ENCODE peak calls at places on chromosomes 7 and 10, in nine cellular contexts. X is CD8-positive, alpha-beta memory T cell; L is hepatocyte; H is GM23338; Y is heart right ventricle; T is aorta; E is prostate gland; J is spleen; R is colonic mucosa. K is an unnamed sample.
A peak's percentile ranks its signal among the peaks of the same experiment; 100 is the strongest.

GRCh38 chr7:143388491-143389101 is 7.5 kb downstream of the ZYX start:
- DNase-seq in R (no peak), X (no peak), T (no peak), E (no peak), L (no peak), Y (no peak), H (peak; percentile 50), J (no peak), K (no peak)

GRCh38 chr10:76628801-76629200 is 1008.8 kb downstream of the KCNMA1 start:
- DNase-seq in X (no peak), L (no peak), E (no peak), J (no peak), T (no peak), H (no peak), R (no peak), Y (no peak), K (no peak)

GRCh38 chr10:56317603-56318002 is 43.5 kb downstream of the ZWINT start:
- DNase-seq in L (no peak), J (peak; percentile 63), T (peak; percentile 48), R (no peak), E (peak; percentile 89), Y (no peak), X (no peak), H (no peak), K (no peak)

GRCh38 chr10:124152781-124153600 is 59.6 kb upstream of the CHST15 start:
- DNase-seq in Y (peak; percentile 32), H (peak; percentile 23), R (peak; percentile 63), T (no peak), L (peak; percentile 75), X (no peak), J (peak; percentile 88), E (peak; percentile 54), K (peak; percentile 63)

GRCh38 chr7:138746073-138746472 is 44.9 kb upstream of the SVOPL start:
- DNase-seq in J (no peak), R (no peak), H (no peak), Y (no peak), E (no peak), L (no peak), X (no peak), T (no peak), K (no peak)

GRCh38 chr7:139713061-139713460 is 64.7 kb downstream of the HIPK2 start:
- DNase-seq in T (no peak), Y (no peak), X (no peak), R (no peak), L (no peak), E (no peak), J (no peak), H (no peak), K (no peak)

GRCh38 chr7:137635874-137636273 is 210.9 kb downstream of the DGKI start:
- DNase-seq in E (no peak), J (no peak), L (no peak), H (no peak), R (no peak), T (no peak), X (no peak), Y (no peak), K (no peak)

GRCh38 chr7:159143780-159144755 is 599 bp downstream of the VIPR2 start:
- DNase-seq in Y (peak; percentile 57), R (no peak), X (no peak), T (peak; percentile 86), L (peak; percentile 57), E (no peak), J (peak; percentile 74), H (peak; percentile 57), K (no peak)

GRCh38 chr10:93206652-93207051 is 133.0 kb downstream of the CYP26A1 start:
- DNase-seq in H (peak; percentile 78), T (no peak), X (no peak), E (no peak), L (no peak), J (no peak), R (no peak), Y (no peak), K (no peak)

GRCh38 chr10:100481462-100482081 is 18.8 kb downstream of the WNT8B start:
- DNase-seq in H (peak; percentile 92), L (peak; percentile 85), T (peak; percentile 91), J (peak; percentile 94), Y (peak; percentile 79), X (peak; percentile 75), R (peak; percentile 92), E (peak; percentile 86), K (peak; percentile 90)

GRCh38 chr7:55521543-55522267 is 50.6 kb downstream of the VOPP1 start:
- DNase-seq in R (peak; percentile 82), Y (no peak), J (no peak), T (no peak), X (no peak), E (no peak), L (no peak), H (peak; percentile 46), K (peak; percentile 49)

GRCh38 chr10:111475720-111476119 is 398.9 kb downstream of the ADRA2A start:
- DNase-seq in R (no peak), E (no peak), H (no peak), X (no peak), T (no peak), L (no peak), J (no peak), Y (no peak), K (no peak)

GRCh38 chr7:80206763-80207162 is 72.1 kb downstream of the GNAI1 start:
- DNase-seq in J (no peak), Y (no peak), R (no peak), L (no peak), E (no peak), T (no peak), H (no peak), X (no peak), K (no peak)

GRCh38 chr7:44735403-44736165 is 13.1 kb upstream of the ZMIZ2 start:
- DNase-seq in J (peak; percentile 10), L (no peak), H (no peak), R (no peak), E (no peak), T (no peak), Y (no peak), X (no peak), K (no peak)

GRCh38 chr7:84372712-84373111 is 178.1 kb upstream of the SEMA3A start:
- DNase-seq in L (no peak), H (no peak), J (no peak), R (no peak), Y (no peak), E (no peak), T (no peak), X (no peak), K (no peak)

GRCh38 chr7:42522227-42522991 is 285.4 kb upstream of the GLI3 start:
- DNase-seq in R (peak; percentile 24), H (peak; percentile 74), T (no peak), X (no peak), E (no peak), Y (no peak), L (peak; percentile 55), J (no peak), K (no peak)

DNA sequence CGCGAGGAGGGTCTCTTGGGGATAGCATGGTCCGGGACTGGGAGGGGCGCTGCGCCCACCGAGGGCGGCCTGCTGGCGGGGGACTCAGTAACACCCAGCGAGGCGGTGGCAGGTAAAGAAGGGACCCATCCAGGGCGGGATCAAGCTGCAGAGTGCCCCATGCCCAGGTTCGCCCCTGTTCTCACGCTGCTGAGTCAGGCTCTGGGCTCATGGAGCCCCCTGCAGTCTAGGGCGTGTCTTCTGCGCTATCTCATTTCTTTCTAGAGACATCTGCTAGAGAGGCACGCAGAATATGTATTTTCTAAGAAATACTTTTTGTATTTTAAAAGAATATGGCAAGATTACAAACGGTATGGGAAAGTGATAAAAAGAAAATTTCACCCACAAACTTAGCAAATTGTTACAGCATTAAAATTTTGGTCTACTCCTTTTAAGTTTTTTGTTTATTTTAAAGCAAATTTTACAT is 933 bp downstream of the EPDR1 start:
- DNase-seq in E (no peak), T (peak; percentile 76), X (no peak), L (peak; percentile 50), R (peak; percentile 38), Y (no peak), H (peak; percentile 65), J (no peak), K (peak; percentile 59)
- H3K27ac ChIP-seq in E (peak overlapping the region; percentile 88), T (peak overlapping the region; percentile 66), X (no peak overlapping the region), L (peak overlapping the region; percentile 37), R (peak overlapping the region; percentile 38), Y (peak overlapping the region; percentile 85), H (no peak overlapping the region), J (peak overlapping the region; percentile 83), K (peak overlapping the region; percentile 99)

DNA sequence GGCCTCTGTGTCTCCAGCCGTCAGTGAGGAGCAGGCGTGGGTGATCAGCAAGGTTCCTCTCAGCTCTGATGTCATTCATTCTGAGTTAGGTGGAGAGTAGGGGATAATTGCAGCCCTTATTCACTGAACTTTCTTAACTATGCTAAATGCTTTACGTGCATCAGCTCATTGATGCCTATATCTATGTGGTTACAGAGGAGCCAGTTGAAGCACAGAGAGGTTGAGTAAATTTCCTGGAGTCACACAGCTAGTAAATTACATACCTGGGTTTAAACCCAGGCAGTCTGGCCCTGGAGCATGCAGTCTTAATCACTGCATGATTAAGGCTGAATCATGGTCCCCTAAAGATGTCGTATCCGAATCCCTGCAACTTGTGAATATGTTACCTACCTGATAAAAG is 99.6 kb downstream of the GRK5 start:
- DNase-seq in L (no peak), X (no peak), E (no peak), Y (no peak), T (no peak), H (no peak), J (no peak), R (no peak), K (no peak)
- H3K4me1 ChIP-seq in L (peaks cover 24% of the 10 kb centered on the region), X (peaks cover 56% of the 10 kb centered on the region), E (no peaks in the 10 kb centered on the region), Y (peaks cover 17% of the 10 kb centered on the region), T (peaks cover 3% of the 10 kb centered on the region), H (no peaks in the 10 kb centered on the region), J (peaks cover 100% of the 10 kb centered on the region), R (no peaks in the 10 kb centered on the region), K (peaks cover 2% of the 10 kb centered on the region)

DNA sequence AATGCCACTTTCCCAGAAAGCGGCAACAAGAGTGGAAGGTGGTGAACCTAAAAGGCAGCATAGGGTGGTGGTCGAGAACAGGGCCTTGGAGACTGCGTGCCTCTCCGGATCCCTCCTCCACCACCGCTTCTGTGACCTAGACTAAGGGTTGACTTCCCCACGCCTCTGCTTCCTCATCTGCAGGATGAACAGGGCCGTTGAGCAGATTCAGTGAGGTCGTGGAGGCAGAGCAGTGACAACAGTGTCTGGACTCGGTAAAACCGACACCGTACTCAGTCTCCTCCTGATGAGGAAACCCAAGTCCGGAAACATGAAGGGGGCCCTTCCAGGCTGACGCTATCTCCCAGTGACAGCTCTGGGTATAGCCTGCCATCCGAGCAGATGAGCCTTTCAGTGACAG is 162.6 kb downstream of the CELF2 start:
- DNase-seq in J (peak; percentile 84), T (no peak), L (no peak), R (no peak), E (no peak), Y (no peak), H (no peak), X (peak; percentile 58), K (peak; percentile 30)
- H3K4me3 ChIP-seq in J (peak overlapping the region; percentile 24), T (no peak overlapping the region), L (no peak overlapping the region), R (no peak overlapping the region), E (no peak overlapping the region), Y (peak overlapping the region; percentile 26), H (no peak overlapping the region), X (peak overlapping the region; percentile 42), K (peak overlapping the region; percentile 21)

DNA sequence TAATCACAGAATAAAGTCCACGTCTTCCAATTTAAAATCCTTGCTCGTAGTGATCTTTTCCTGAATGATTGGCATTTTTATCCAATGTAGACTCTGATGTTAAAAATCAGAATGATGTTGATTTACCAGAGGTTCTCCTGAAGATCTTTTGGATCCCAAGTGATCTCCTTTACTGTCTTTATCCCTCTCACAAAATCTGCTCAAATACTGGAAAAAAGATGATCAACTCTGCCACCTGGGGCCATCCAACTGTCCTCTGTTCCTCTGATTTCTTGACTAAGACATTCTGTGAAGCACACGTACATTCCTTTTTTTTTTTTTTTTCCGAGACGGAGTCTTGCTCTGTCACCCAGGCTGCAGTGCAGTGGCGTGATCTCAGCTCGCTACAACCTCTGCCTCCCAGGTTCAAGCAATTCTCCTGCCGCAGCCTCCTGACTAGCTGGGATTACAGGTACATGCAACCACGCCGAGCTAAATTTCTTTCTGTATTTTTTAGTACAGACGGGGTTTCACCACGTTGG is 18.0 kb upstream of the ADRB1 start:
- DNase-seq in E (no peak), J (no peak), Y (no peak), R (no peak), L (no peak), X (no peak), T (no peak), H (no peak), K (no peak)
- H3K27ac ChIP-seq in E (no peak overlapping the region), J (no peak overlapping the region), Y (no peak overlapping the region), R (no peak overlapping the region), L (no peak overlapping the region), X (no peak overlapping the region), T (no peak overlapping the region), H (no peak overlapping the region), K (no peak overlapping the region)